ENCODE peak calls at places on chromosomes 1 and 21, in eight cellular contexts. H is stimulated activated CD4-positive, alpha-beta T cell treated with anti-CD3 and anti-CD28 coated beads, Interleukin-4, amount 100 ng/mL, for 48 hours; Q is NCI-H2029 treated with DMSO at 0.1 percent for 48 hours; Y is H54; L is adrenal gland; I is left colon; M is NCI-H2081; F is hepatic stellate cell. T is an unnamed sample.

GRCh38 chr1:58983633-58984301 is 199.9 kb upstream of the JUN start:
- DNase-seq in H (no peak), Q (no peak), Y (no peak), L (no peak), I (no peak), M (no peak), F (no peak), T (no peak)

GRCh38 chr1:150596095-150596892 is 16.9 kb upstream of the MCL1 start:
- DNase-seq in H (no peak), Q (no peak), Y (peak), L (no peak), I (no peak), M (no peak), F (no peak), T (no peak)

GRCh38 chr1:62309906-62310305 is 9.3 kb downstream of the KANK4 start:
- DNase-seq in H (no peak), Q (no peak), Y (no peak), L (no peak), I (no peak), M (no peak), F (no peak), T (no peak)

GRCh38 chr1:207049974-207050391 is 1.0 kb downstream of the YOD1 start:
- DNase-seq in H (no peak), Q (peak), Y (no peak), L (peak), I (no peak), M (peak), F (peak), T (no peak)

GRCh38 chr1:204647114-204647804 is 38.3 kb downstream of the LRRN2 start:
- DNase-seq in H (no peak), Q (no peak), Y (peak), L (peak), I (no peak), M (no peak), F (peak), T (peak)

GRCh38 chr1:229714964-229715603 is 89.0 kb downstream of the URB2 start:
- DNase-seq in H (peak), Q (no peak), Y (no peak), L (peak), I (no peak), M (no peak), F (no peak), T (no peak)

GRCh38 chr21:17988038-17988437 is 168.9 kb upstream of the C21orf91 start:
- DNase-seq in H (no peak), Q (no peak), Y (no peak), L (no peak), I (no peak), M (no peak), F (no peak), T (no peak)

GRCh38 chr1:84122780-84123382 is 21.2 kb upstream of the PRKACB start:
- DNase-seq in H (peak), Q (peak), Y (no peak), L (peak), I (peak), M (peak), F (no peak), T (no peak)

GRCh38 chr1:203839081-203839480 is 22.3 kb upstream of the SNRPE start:
- DNase-seq in H (no peak), Q (no peak), Y (no peak), L (peak), I (no peak), M (no peak), F (peak), T (no peak)

GRCh38 chr1:183349201-183349711 is 68.9 kb downstream of the NMNAT2 start:
- DNase-seq in H (no peak), Q (no peak), Y (no peak), L (no peak), I (no peak), M (no peak), F (peak), T (no peak)

GRCh38 chr1:151371744-151372410 is 628 bp downstream of the SELENBP1 start:
- DNase-seq in H (no peak), Q (peak), Y (no peak), L (peak), I (peak), M (peak), F (peak), T (no peak)